ENCODE peak calls at places on chromosomes 6 and 20, in seven cellular contexts. Z, I, O, B, F, P and U are unnamed samples.

GRCh38 chr6:143805832-143806281 is 37.3 kb upstream of the LTV1 start:
- DNase-seq in O (no peak), B (no peak), Z (peak; percentile 80), P (no peak), I (no peak), F (no peak), U (peak; percentile 8)

GRCh38 chr6:166572370-166573261 is 13.9 kb downstream of the RAMACL start:
- DNase-seq in O (no peak), P (no peak), I (no peak), F (no peak), B (peak; percentile 78), Z (peak; percentile 98), U (peak; percentile 86)

GRCh38 chr20:7214081-7214740 is 446.7 kb downstream of the BMP2 start:
- DNase-seq in F (no peak), B (peak; percentile 54), Z (no peak), P (no peak), O (no peak), I (no peak), U (no peak)

GRCh38 chr6:20542927-20543602 is 8.8 kb downstream of the CDKAL1 start:
- DNase-seq in O (no peak), I (no peak), F (no peak), P (no peak), Z (peak; percentile 84), B (no peak), U (peak; percentile 43)

GRCh38 chr6:6534399-6534798 is 54.1 kb upstream of the LY86 start:
- DNase-seq in Z (no peak), B (no peak), P (no peak), I (no peak), O (no peak), F (no peak), U (no peak)

GRCh38 chr6:37690964-37691735 is 6.5 kb downstream of the MDGA1 start:
- DNase-seq in Z (peak; percentile 69), F (no peak), P (no peak), B (no peak), I (no peak), O (no peak), U (no peak)

GRCh38 chr6:79672631-79673065 is 41.5 kb downstream of the SH3BGRL2 start:
- DNase-seq in I (peak; percentile 18), Z (peak; percentile 45), O (no peak), P (no peak), F (no peak), B (peak; percentile 66), U (no peak)

GRCh38 chr6:131792091-131792496 is 15.7 kb upstream of the ENPP1 start:
- DNase-seq in O (peak; percentile 10), F (no peak), P (no peak), B (peak; percentile 48), Z (peak; percentile 49), I (no peak), U (no peak)

GRCh38 chr20:46401478-46401860 is 4.9 kb downstream of the ELMO2 start:
- DNase-seq in B (no peak), F (no peak), O (peak; percentile 17), I (no peak), P (no peak), Z (no peak), U (no peak)

GRCh38 chr6:159421586-159421985 is 252.4 kb downstream of the FNDC1 start:
- DNase-seq in F (no peak), O (no peak), I (no peak), Z (no peak), B (peak; percentile 2), P (no peak), U (no peak)

GRCh38 chr20:46670585-46671584 is 18.4 kb downstream of the TP53RK start:
- DNase-seq in I (no peak), F (no peak), B (no peak), O (no peak), P (no peak), Z (no peak), U (no peak)

GRCh38 chr6:163427498-163428254 is 13.2 kb downstream of the QKI start:
- DNase-seq in B (peak; percentile 63), P (no peak), O (no peak), F (no peak), Z (peak; percentile 82), I (no peak), U (peak; percentile 44)

GRCh38 chr20:9075264-9076095 is 6.6 kb downstream of the PLCB4 start:
- DNase-seq in O (no peak), F (no peak), Z (no peak), P (no peak), B (peak; percentile 52), I (no peak), U (no peak)

GRCh38 chr6:130962951-130963350 is 100.1 kb downstream of the EPB41L2 start:
- DNase-seq in I (no peak), F (no peak), B (no peak), O (no peak), Z (no peak), P (no peak), U (no peak)

GRCh38 chr20:40617594-40617993 is 71.4 kb downstream of the MAFB start:
- DNase-seq in F (no peak), O (no peak), B (no peak), Z (no peak), I (no peak), P (no peak), U (no peak)

GRCh38 chr6:36387440-36388303 is at the start of gene ETV7:
- DNase-seq in O (no peak), P (no peak), Z (peak; percentile 6), F (no peak), B (peak; percentile 74), I (no peak), U (no peak)

GRCh38 chr6:15131234-15132195 is 114.4 kb upstream of the JARID2 start:
- DNase-seq in P (no peak), B (no peak), Z (peak; percentile 9), I (peak; percentile 37), F (no peak), O (no peak), U (no peak)

GRCh38 chr20:15900443-15900842 is 672.8 kb downstream of the KIF16B start:
- DNase-seq in I (no peak), O (no peak), F (no peak), Z (no peak), B (no peak), P (no peak), U (no peak)

GRCh38 chr20:15899972-15900371 is 673.3 kb downstream of the KIF16B start:
- DNase-seq in B (no peak), Z (no peak), F (no peak), I (no peak), O (no peak), P (no peak), U (no peak)

GRCh38 chr20:15905661-15906060 is 667.6 kb downstream of the KIF16B start:
- DNase-seq in I (no peak), P (no peak), B (no peak), O (no peak), Z (no peak), F (no peak), U (no peak)

GRCh38 chr20:15902493-15902892 is 670.8 kb downstream of the KIF16B start:
- DNase-seq in P (no peak), Z (no peak), B (peak; percentile 68), F (no peak), O (peak; percentile 26), I (peak; percentile 4), U (no peak)
- TF ChIP-seq CTCF in P (no peak), Z (no peak), B (peak; percentile 75), F (peak; percentile 9), O (peak; percentile 46), I (no peak), U (peak; percentile 10)

GRCh38 chr6:25872804-25873203 is 1.2 kb downstream of the SLC17A3 start:
- DNase-seq in B (no peak), F (no peak), Z (no peak), I (no peak), O (no peak), P (no peak), U (no peak)

GRCh38 chr6:25876203-25876602 is 2.2 kb upstream of the SLC17A3 start:
- DNase-seq in B (no peak), P (no peak), F (no peak), O (no peak), Z (no peak), I (no peak), U (no peak)

GRCh38 chr6:25874118-25874517 is at the start of gene SLC17A3:
- DNase-seq in F (no peak), I (no peak), O (no peak), B (no peak), Z (no peak), P (no peak), U (no peak)

GRCh38 chr6:25874822-25875562 is 949 bp upstream of the SLC17A3 start:
- DNase-seq in B (no peak), I (no peak), Z (no peak), F (no peak), O (peak; percentile 23), P (no peak), U (no peak)

DNA sequence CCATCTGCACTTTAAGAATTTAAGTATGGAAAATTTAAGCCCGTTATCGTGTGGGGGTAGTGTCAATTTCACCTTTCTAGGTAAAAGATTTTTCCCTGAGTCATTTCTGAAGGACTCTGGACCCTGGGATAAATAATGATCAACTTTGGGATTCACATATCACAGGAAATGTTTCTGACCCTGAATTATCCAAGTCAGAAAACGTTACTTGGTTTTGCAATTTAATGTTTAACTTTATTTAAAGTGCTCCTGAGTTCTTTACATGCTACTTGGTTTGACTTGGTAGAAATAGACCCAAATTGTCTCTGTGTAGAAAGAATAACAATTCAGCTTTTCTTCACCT is 1.5 kb upstream of the SLC17A3 start:
- DNase-seq in B (no peak), O (no peak), I (no peak), Z (no peak), F (no peak), P (no peak), U (no peak)
- H3K27ac ChIP-seq in B (no peak overlapping the region), O (no peak overlapping the region), I (no peak overlapping the region), Z (no peak overlapping the region), F (peak overlapping the region; percentile 83), P (no peak overlapping the region), U (no peak overlapping the region)

GRCh38 chr6:46891396-46891795 is 30.3 kb downstream of the ADGRF5 start:
- DNase-seq in Z (no peak), O (no peak), I (no peak), B (no peak), F (no peak), P (no peak), U (no peak)
- TF ChIP-seq CTCF in Z (no peak), O (no peak), I (no peak), B (no peak), F (no peak), P (no peak), U (no peak)

DNA sequence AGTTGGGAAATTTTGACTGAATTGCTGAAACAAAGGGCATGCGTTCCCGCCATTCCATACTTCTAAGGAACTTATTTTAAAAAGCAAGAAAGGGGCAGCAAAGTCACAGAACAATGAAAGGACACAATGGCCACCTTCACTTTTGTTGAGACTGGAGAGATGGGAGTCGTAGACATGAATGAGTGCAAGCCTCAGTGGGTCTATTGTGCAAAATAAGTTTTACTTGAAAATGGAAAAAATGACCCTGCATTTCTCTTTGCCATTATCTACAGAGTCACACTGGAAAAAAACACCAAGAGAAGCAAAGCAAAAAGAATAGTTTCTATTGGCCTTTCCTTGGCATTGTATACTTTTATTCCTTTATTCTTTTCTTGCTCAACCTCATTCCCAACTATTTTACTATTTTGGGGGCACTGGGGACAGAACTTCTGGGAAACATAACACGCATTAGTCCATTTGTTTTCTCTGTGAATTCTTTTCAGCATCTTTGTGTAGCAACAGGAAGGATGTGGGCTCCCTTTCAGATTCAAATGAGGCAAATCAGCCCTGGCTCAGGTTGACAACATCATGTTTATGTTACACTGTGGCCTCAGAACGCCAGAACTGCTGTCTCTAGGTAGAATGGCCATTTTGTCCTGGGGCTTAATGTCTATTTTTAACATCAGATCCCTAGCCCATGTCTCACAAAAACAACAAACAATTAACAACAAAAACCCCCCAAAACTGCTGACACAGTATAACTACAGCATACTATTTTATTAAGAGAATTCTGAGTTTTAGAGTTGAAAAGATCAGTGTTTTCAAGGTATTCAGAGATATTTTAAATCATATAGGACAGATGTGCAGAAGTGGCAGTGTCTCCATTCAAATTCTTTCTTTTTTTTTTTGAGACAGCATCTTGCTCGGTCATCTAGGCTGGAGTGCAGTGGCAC is 122.2 kb downstream of the FYN start:
- DNase-seq in P (no peak), Z (peak; percentile 65), O (peak; percentile 48), F (no peak), B (peak; percentile 92), I (no peak), U (no peak)
- H3K27ac ChIP-seq in P (peak overlapping the region; percentile 63), Z (no peak overlapping the region), O (peak overlapping the region; percentile 43), F (peak overlapping the region; percentile 27), B (peak overlapping the region; percentile 82), I (no peak overlapping the region), U (no peak overlapping the region)